ENCODE peak calls at places on chromosome 1, in nine cellular contexts. C is uterus; F is upper lobe of right lung; E is neural progenitor cell; X is cardiac muscle cell; R is IMR-90; S is HFF-Myc; Y is retinal pigment epithelial cell; A is CD8-positive, alpha-beta T cell. B is an unnamed sample.

GRCh38 chr1:95375201-95375600 is 141.2 kb downstream of the RWDD3 start:
- DNase-seq in S (no peak), C (no peak), Y (no peak), F (no peak), X (no peak), E (no peak), A (no peak), R (no peak), B (no peak)

GRCh38 chr1:117674521-117675400 is 68.9 kb downstream of the TENT5C start:
- DNase-seq in C (no peak), Y (no peak), F (no peak), S (no peak), R (peak), E (no peak), A (no peak), X (peak), B (no peak)

GRCh38 chr1:30724175-30724574 is 790 bp upstream of the MATN1 start:
- DNase-seq in X (no peak), R (no peak), E (no peak), S (no peak), C (no peak), Y (no peak), F (no peak), A (no peak), B (no peak)

GRCh38 chr1:168836469-168836868 is 107.5 kb upstream of the DPT start:
- DNase-seq in S (no peak), R (no peak), X (no peak), Y (no peak), C (no peak), F (no peak), A (no peak), E (no peak), B (no peak)

GRCh38 chr1:244171241-244171985 is 120.3 kb downstream of the ZBTB18 start:
- DNase-seq in X (no peak), A (no peak), R (no peak), C (no peak), S (no peak), E (no peak), F (no peak), Y (no peak), B (no peak)

GRCh38 chr1:226601456-226601855 is 52.9 kb downstream of the STUM start:
- DNase-seq in R (no peak), Y (no peak), F (peak), C (no peak), S (no peak), X (no peak), A (no peak), E (no peak), B (no peak)

GRCh38 chr1:202145325-202146140 is 996 bp upstream of the ARL8A start:
- DNase-seq in R (no peak), F (no peak), C (no peak), A (no peak), E (no peak), Y (no peak), X (no peak), S (no peak), B (no peak)

GRCh38 chr1:168772428-168772827 is 43.4 kb upstream of the DPT start:
- DNase-seq in A (no peak), R (no peak), Y (no peak), F (no peak), S (no peak), X (no peak), E (no peak), C (no peak), B (no peak)

GRCh38 chr1:21212126-21212525 is 35.4 kb upstream of the EIF4G3 start:
- DNase-seq in R (peak), C (no peak), S (no peak), E (no peak), F (no peak), X (no peak), Y (no peak), A (no peak), B (no peak)

GRCh38 chr1:102174259-102174863 is 177.6 kb upstream of the OLFM3 start:
- DNase-seq in R (no peak), E (peak), S (no peak), F (no peak), A (no peak), X (no peak), Y (no peak), C (no peak), B (no peak)

GRCh38 chr1:46246548-46247432 is 773 bp upstream of the RAD54L start:
- DNase-seq in S (no peak), F (no peak), Y (peak), A (no peak), X (peak), C (no peak), R (peak), E (no peak), B (peak)

GRCh38 chr1:209248649-209249279 is 334.8 kb upstream of the CAMK1G start:
- DNase-seq in R (peak), Y (peak), F (no peak), A (no peak), C (peak), S (peak), X (peak), E (peak), B (peak)

GRCh38 chr1:17120483-17120882 is 1.2 kb upstream of the PADI2 start:
- DNase-seq in F (no peak), S (no peak), E (no peak), Y (no peak), A (no peak), R (no peak), C (no peak), X (no peak), B (no peak)

GRCh38 chr1:227544677-227545076 is 18.7 kb upstream of the ZNF678 start:
- DNase-seq in C (no peak), A (no peak), R (no peak), F (no peak), S (no peak), E (no peak), X (no peak), Y (no peak), B (no peak)

GRCh38 chr1:58815680-58816071 is 31.8 kb upstream of the JUN start:
- DNase-seq in X (no peak), E (peak), C (no peak), R (no peak), F (no peak), S (no peak), Y (no peak), A (no peak), B (no peak)

GRCh38 chr1:226875641-226876295 is 5.4 kb downstream of the PSEN2 start:
- DNase-seq in R (peak), A (no peak), Y (peak), X (peak), E (peak), C (no peak), S (no peak), F (peak), B (no peak)

GRCh38 chr1:71834570-71835441 is 447.5 kb downstream of the NEGR1 start:
- DNase-seq in R (peak), E (no peak), C (no peak), X (no peak), A (no peak), F (no peak), Y (no peak), S (no peak), B (no peak)

GRCh38 chr1:165443539-165444289 is 1.2 kb downstream of the RXRG start:
- DNase-seq in X (no peak), E (peak), Y (no peak), S (no peak), A (no peak), R (no peak), F (no peak), C (no peak), B (no peak)
- H3K4me3 ChIP-seq in X (peak), E (peak), Y (no peak), S (no peak), A (no peak), R (no peak), F (peak), C (no peak), B (no peak)

GRCh38 chr1:50329332-50329932 is 93.8 kb downstream of the DMRTA2 start:
- DNase-seq in Y (no peak), C (no peak), F (no peak), A (no peak), E (no peak), X (peak), S (no peak), R (no peak), B (no peak)
- TF ChIP-seq CTCF in Y (no peak), C (no peak), F (no peak), A (no peak), E (no peak), X (no peak), S (no peak), R (no peak), B (no peak)

DNA sequence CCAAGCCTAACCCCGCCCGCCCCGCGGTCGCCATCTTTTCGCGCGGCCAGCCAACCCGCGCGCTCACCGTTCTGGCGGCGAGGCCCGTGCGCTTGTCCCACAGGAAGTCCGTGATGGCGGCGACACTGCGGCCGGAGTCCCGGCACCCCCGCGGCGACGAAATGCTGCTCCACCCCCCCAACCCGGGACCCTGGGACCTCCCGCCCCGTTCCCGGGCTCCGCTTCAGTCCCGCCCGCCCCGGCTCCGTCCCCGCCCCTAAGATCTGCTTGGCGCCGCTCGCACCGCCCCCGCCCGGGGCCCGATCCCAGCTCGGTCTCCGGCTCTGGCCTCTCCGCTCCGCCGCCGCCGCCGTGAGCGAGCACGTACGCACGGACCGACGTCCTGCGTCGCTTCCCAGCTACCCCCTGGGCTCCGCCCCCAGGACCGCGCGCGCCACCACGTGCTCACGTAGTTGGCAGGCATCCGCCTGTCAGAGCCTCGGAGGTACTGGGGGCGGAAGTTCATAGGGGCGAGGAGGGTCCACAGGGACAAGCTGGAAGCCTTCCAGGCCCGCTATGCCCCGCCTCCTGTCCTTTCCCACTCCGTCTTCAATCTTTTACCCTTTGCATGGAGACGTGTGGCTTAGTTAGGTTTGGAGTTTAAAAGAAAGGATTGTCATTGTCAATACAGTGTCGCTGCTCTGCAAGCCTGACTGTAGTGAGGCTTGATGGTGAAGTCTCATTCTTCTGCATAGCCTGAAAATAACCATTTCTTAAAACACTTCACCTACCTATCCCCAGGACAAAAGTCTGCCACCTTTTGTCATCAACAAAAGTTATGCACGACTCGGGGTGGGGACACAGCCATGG is at the start of gene CLK2:
- DNase-seq in F (peak), E (peak), Y (peak), A (peak), C (peak), R (peak), S (peak), X (peak), B (peak)
- H3K4me3 ChIP-seq in F (peak), E (peak), Y (peak), A (peak), C (peak), R (peak), S (peak), X (peak), B (peak)

GRCh38 chr1:2214541-2215241 is 13.4 kb upstream of the SKI start:
- DNase-seq in E (no peak), A (no peak), C (peak), R (no peak), S (no peak), X (no peak), F (peak), Y (no peak), B (no peak)
- TF ChIP-seq CTCF in E (no peak), A (no peak), C (no peak), R (no peak), S (no peak), X (no peak), F (no peak), Y (no peak), B (no peak)

GRCh38 chr1:23936481-23937176 is 23.0 kb upstream of the PNRC2 start:
- DNase-seq in E (peak), S (no peak), F (no peak), A (no peak), Y (no peak), R (no peak), X (no peak), C (no peak), B (no peak)
- H3K4me3 ChIP-seq in E (no peak), S (no peak), F (no peak), A (no peak), Y (no peak), R (no peak), X (no peak), C (no peak), B (no peak)

DNA sequence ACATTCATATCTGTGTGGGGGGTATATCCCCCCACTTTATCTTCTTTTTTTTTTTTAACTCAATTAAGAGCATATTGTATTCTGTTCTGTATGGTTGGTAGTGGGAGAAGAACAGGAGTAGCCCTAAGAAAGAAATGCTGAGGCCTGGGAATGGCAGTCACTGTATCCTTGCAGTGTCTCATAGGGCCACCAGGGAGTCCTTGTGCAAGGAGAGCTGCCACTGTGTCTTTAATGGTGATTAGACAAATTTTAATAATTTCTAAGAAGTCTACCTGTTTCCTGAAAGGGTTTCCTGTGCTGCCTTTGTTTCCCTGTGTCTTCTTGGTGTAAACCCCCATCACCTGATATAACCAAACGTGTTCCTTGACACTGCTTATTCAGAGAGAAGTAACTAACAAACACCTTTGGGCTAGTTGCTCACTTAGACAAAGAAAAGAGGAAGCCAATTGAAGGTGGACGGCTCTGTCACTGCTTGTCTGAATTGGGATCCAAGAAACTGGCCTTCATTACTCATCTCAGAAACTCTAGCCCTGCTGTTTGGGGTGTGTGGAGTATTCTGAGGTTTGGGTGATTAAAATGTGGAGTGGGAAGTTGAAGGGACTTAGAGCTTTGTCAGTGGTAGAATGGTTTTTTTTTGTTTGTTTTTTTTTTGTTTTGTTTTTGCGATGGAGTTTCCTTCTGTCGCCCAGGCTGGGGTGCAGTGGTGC is 15.2 kb downstream of the GIPC2 start:
- DNase-seq in F (no peak), S (no peak), Y (no peak), E (no peak), R (no peak), A (no peak), X (no peak), C (no peak), B (no peak)
- TF ChIP-seq CTCF in F (no peak), S (no peak), Y (no peak), E (peak), R (peak), A (no peak), X (no peak), C (no peak), B (no peak)

GRCh38 chr1:166969074-166969677 is 6.2 kb downstream of the ILDR2 start:
- DNase-seq in S (no peak), R (no peak), A (no peak), Y (no peak), C (no peak), F (no peak), E (no peak), X (no peak), B (no peak)

GRCh38 chr1:166971252-166971651 is 4.1 kb downstream of the ILDR2 start:
- DNase-seq in C (no peak), E (peak), Y (no peak), S (no peak), F (no peak), A (no peak), R (no peak), X (no peak), B (no peak)

GRCh38 chr1:166974647-166975345 is 544 bp downstream of the ILDR2 start:
- DNase-seq in A (no peak), C (no peak), X (no peak), E (peak), F (no peak), S (no peak), Y (no peak), R (no peak), B (no peak)

GRCh38 chr1:166972827-166973226 is 2.5 kb downstream of the ILDR2 start:
- DNase-seq in C (no peak), R (no peak), Y (no peak), S (no peak), A (no peak), F (no peak), E (peak), X (no peak), B (no peak)

DNA sequence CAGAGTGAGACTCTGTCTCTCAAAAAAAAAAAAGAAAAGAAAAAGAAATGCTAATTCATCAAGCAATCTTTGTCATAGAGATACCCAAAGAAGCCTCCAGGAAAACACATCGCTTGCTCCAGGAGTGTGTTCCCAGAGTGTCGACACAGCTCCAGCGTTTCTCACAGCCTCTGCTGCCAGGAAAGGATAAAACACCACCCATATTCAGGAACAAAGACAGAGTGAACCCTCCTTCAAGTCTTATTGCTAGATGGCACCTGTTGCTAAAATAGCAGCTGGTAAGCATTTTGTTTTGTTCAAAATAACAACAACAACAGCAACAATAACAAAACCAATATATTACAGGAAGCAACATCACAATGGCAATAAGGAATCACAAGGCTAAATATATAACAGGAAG is 3.1 kb downstream of the ILDR2 start:
- DNase-seq in X (no peak), Y (no peak), S (no peak), R (no peak), A (no peak), C (no peak), E (no peak), F (no peak), B (no peak)
- H3K4me3 ChIP-seq in X (no peak), Y (no peak), S (no peak), R (no peak), A (no peak), C (no peak), E (peak), F (no peak), B (no peak)

B was measured in astrocyte of the cerebellum.